ENCODE peak calls at places on chromosome 7, in nine cellular contexts. Y is OCI-LY7; O is psoas muscle; V is ascending aorta; R is naive thymus-derived CD4-positive, alpha-beta T cell; B is aorta; C is fibroblast of lung; X is suprapubic skin; I is RWPE2. D is an unnamed sample. For H3K9me3 and H3K4me1, the result is how much of the 10 kb centered on the place peaks cover.

GRCh38 chr7:132319481-132319880 is 256.8 kb downstream of the PLXNA4 start:
- DNase-seq in Y (no peak), O (no peak), V (no peak), R (no peak), B (no peak), C (no peak), X (no peak), I (no peak), D (no peak)

GRCh38 chr7:3482147-3482921 is 181.3 kb downstream of the SDK1 start:
- DNase-seq in Y (peak), O (no peak), V (no peak), R (no peak), B (no peak), C (peak), X (no peak), I (no peak), D (peak)

GRCh38 chr7:149011491-149011890 is 16.8 kb downstream of the PDIA4 start:
- DNase-seq in Y (no peak), O (no peak), V (no peak), R (no peak), B (peak), C (no peak), X (no peak), I (no peak), D (no peak)

GRCh38 chr7:27198871-27199801 is 755 bp downstream of the HOXA13 start:
- DNase-seq in Y (peak), O (no peak), V (peak), R (no peak), B (peak), C (no peak), X (peak), I (no peak), D (no peak)

GRCh38 chr7:119482209-119482608 is 790.8 kb upstream of the KCND2 start:
- DNase-seq in Y (peak), O (no peak), V (no peak), R (no peak), B (no peak), C (peak), X (no peak), I (no peak), D (peak)

GRCh38 chr7:80347173-80347572 is 164.7 kb downstream of the GNAT3 start:
- DNase-seq in Y (no peak), O (no peak), V (no peak), R (no peak), B (no peak), C (peak), X (no peak), I (no peak), D (no peak)

GRCh38 chr7:29806793-29807178 is 478 bp downstream of the WIPF3 start:
- DNase-seq in Y (no peak), O (no peak), V (no peak), R (no peak), B (no peak), C (no peak), X (no peak), I (no peak), D (no peak)

GRCh38 chr7:28979791-28980190 is 21.7 kb upstream of the TRIL start:
- DNase-seq in Y (no peak), O (peak), V (no peak), R (no peak), B (no peak), C (no peak), X (no peak), I (no peak), D (no peak)

GRCh38 chr7:20365486-20365885 is 34.8 kb downstream of the ITGB8 start:
- DNase-seq in Y (no peak), O (no peak), V (no peak), R (no peak), B (no peak), C (no peak), X (no peak), I (no peak), D (peak)

GRCh38 chr7:44484482-44485313 is 5.8 kb downstream of the NUDCD3 start:
- DNase-seq in Y (no peak), O (no peak), V (no peak), R (no peak), B (no peak), C (no peak), X (no peak), I (no peak), D (no peak)

GRCh38 chr7:134520130-134520529 is 7.2 kb upstream of the AKR1B10 start:
- DNase-seq in Y (no peak), O (no peak), V (no peak), R (no peak), B (no peak), C (no peak), X (no peak), I (no peak), D (peak)

GRCh38 chr7:150374472-150374871 is 4.7 kb upstream of the ZNF775 start:
- DNase-seq in Y (no peak), O (no peak), V (peak), R (no peak), B (no peak), C (no peak), X (no peak), I (no peak), D (no peak)

GRCh38 chr7:105647591-105647990 is 66.3 kb upstream of the EFCAB10 start:
- DNase-seq in Y (no peak), O (no peak), V (no peak), R (no peak), B (no peak), C (no peak), X (no peak), I (no peak), D (no peak)

GRCh38 chr7:4700577-4701235 is 18.6 kb downstream of the FOXK1 start:
- DNase-seq in Y (no peak), O (no peak), V (no peak), R (no peak), B (no peak), C (peak), X (no peak), I (no peak), D (no peak)

GRCh38 chr7:32957326-32958045 is at the start of gene FKBP9:
- DNase-seq in Y (no peak), O (peak), V (peak), R (no peak), B (peak), C (peak), X (peak), I (peak), D (peak)

GRCh38 chr7:112930787-112931186 is 140.6 kb upstream of the TMEM168 start:
- DNase-seq in Y (no peak), O (no peak), V (no peak), R (no peak), B (no peak), C (peak), X (no peak), I (no peak), D (peak)

GRCh38 chr7:28483868-28484267 is 71.5 kb downstream of the CREB5 start:
- DNase-seq in Y (no peak), O (no peak), V (no peak), R (no peak), B (no peak), C (peak), X (no peak), I (no peak), D (peak)

GRCh38 chr7:151400626-151401315 is 9.1 kb downstream of the WDR86 start:
- DNase-seq in Y (peak), O (peak), V (no peak), R (no peak), B (no peak), C (no peak), X (peak), I (no peak), D (no peak)

GRCh38 chr7:139828880-139829653 is at the start of gene TBXAS1:
- DNase-seq in Y (peak), O (no peak), V (no peak), R (peak), B (no peak), C (no peak), X (no peak), I (no peak), D (peak)

GRCh38 chr7:37289347-37289746 is 159.3 kb downstream of the ELMO1 start:
- DNase-seq in Y (no peak), O (no peak), V (no peak), R (no peak), B (no peak), C (no peak), X (no peak), I (no peak), D (no peak)

GRCh38 chr7:76328390-76328789 is 25.9 kb downstream of the HSPB1 start:
- DNase-seq in Y (no peak), O (no peak), V (no peak), R (no peak), B (peak), C (no peak), X (no peak), I (no peak), D (no peak)

GRCh38 chr7:81527651-81528050 is 242.2 kb downstream of the HGF start:
- DNase-seq in Y (peak), O (no peak), V (no peak), R (no peak), B (no peak), C (no peak), X (no peak), I (no peak), D (no peak)

GRCh38 chr7:157757776-157758467 is 421.1 kb downstream of the DNAJB6 start:
- DNase-seq in Y (no peak), O (no peak), V (no peak), R (no peak), B (no peak), C (no peak), X (no peak), I (peak), D (no peak)
- H3K9me3 ChIP-seq in Y (under half), O (under half), V (under half), R (under half), B (under half), C (under half), X (under half), I (under half), D (under half)

GRCh38 chr7:30852744-30853288 is 58.8 kb upstream of the AQP1 start:
- DNase-seq in Y (no peak), O (no peak), V (no peak), R (no peak), B (peak), C (no peak), X (no peak), I (no peak), D (no peak)
- H3K4me1 ChIP-seq in Y (under half), O (under half), V (under half), R (under half), B (under half), C (under half), X (under half), I (under half), D (under half)

GRCh38 chr7:158475036-158475678 is 112.5 kb downstream of the PTPRN2 start:
- DNase-seq in Y (no peak), O (no peak), V (no peak), R (no peak), B (no peak), C (no peak), X (no peak), I (no peak), D (no peak)
- H3K9me3 ChIP-seq in Y (under half), O (under half), V (under half), R (under half), B (under half), C (under half), X (under half), I (under half), D (under half)

GRCh38 chr7:157355784-157356511 is 19.1 kb downstream of the DNAJB6 start:
- DNase-seq in Y (no peak), O (peak), V (peak), R (no peak), B (peak), C (peak), X (peak), I (no peak), D (no peak)
- H3K4me1 ChIP-seq in Y (under half), O (half or more), V (under half), R (under half), B (under half), C (under half), X (half or more), I (under half), D (under half)

DNA sequence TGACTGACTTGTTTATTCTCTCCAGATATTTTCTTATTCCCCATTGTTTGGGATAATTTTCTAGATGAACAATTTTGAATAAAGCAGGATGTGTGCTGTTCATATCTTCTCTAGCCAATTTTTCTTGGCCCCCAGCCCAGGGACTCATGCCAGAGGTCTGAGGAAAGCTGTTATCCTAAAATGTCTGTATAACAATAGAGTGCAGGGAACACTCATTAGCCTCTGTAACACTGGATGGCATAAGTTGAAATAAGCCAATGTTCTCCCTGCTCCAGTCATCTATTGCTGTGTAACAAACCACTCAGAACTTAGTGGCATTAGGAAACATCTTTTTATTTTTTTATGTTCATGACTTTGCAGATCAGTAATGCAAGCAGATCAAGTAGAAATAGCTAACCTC is 121.7 kb upstream of the TRIM24 start:
- DNase-seq in Y (no peak), O (peak), V (no peak), R (no peak), B (no peak), C (peak), X (peak), I (no peak), D (no peak)
- H3K9me3 ChIP-seq in Y (under half), O (under half), V (under half), R (under half), B (under half), C (under half), X (under half), I (under half), D (under half)

D was measured in adipocyte.